ENCODE peak calls at places on chromosomes 13 and 19, in four cellular contexts. B is aorta, V is NCI-H146, O is EL. K is an unnamed sample.

GRCh38 chr19:6811906-6812305 is 39.4 kb downstream of the VAV1 start:
- DNase-seq in B (no peak), V (no peak), O (peak; percentile 72), K (peak; percentile 81)

GRCh38 chr13:59745395-59745788 is 418.3 kb downstream of the DIAPH3 start:
- DNase-seq in B (no peak), V (no peak), O (no peak), K (no peak)

GRCh38 chr19:6501740-6502648 is at the start of gene TUBB4A:
- DNase-seq in B (no peak), V (no peak), O (no peak), K (no peak)

GRCh38 chr19:43690444-43690843 is 20.5 kb upstream of the PLAUR start:
- DNase-seq in B (no peak), V (no peak), O (no peak), K (no peak)

GRCh38 chr13:20170931-20171330 is 10.1 kb upstream of the GJA3 start:
- DNase-seq in B (no peak), V (no peak), O (no peak), K (no peak)

GRCh38 chr19:55441692-55442321 is 1.3 kb downstream of the SHISA7 start:
- DNase-seq in B (no peak), V (peak; percentile 88), O (no peak), K (no peak)

GRCh38 chr13:51246411-51247298 is 24.5 kb downstream of the FAM124A start:
- DNase-seq in B (peak; percentile 72), V (peak; percentile 31), O (no peak), K (no peak)

GRCh38 chr19:49918089-49918488 is 10.9 kb upstream of the ATF5 start:
- DNase-seq in B (no peak), V (no peak), O (no peak), K (no peak)

GRCh38 chr13:98476106-98476505 is 100.8 kb downstream of the STK24 start:
- DNase-seq in B (no peak), V (peak; percentile 22), O (no peak), K (peak; percentile 53)

GRCh38 chr19:1512671-1513491 is at the start of gene ADAMTSL5:
- DNase-seq in B (no peak), V (no peak), O (peak; percentile 78), K (peak; percentile 84)

GRCh38 chr13:37127706-37128241 is 22.3 kb upstream of the CSNK1A1L start:
- DNase-seq in B (no peak), V (no peak), O (peak; percentile 57), K (no peak)

GRCh38 chr13:19927117-19927734 is 31.3 kb upstream of the ZMYM2 start:
- DNase-seq in B (no peak), V (peak; percentile 26), O (peak; percentile 18), K (no peak)

GRCh38 chr19:1774999-1775772 is 21.9 kb downstream of the ONECUT3 start:
- DNase-seq in B (no peak), V (no peak), O (peak; percentile 33), K (no peak)

GRCh38 chr13:82412749-82413148 is 1469.5 kb downstream of the SLITRK1 start:
- DNase-seq in B (no peak), V (no peak), O (no peak), K (no peak)

GRCh38 chr19:15241259-15241658 is 9.0 kb upstream of the EPHX3 start:
- DNase-seq in B (no peak), V (no peak), O (no peak), K (no peak)

GRCh38 chr13:91318886-91319285 is 28.6 kb upstream of the MIR17HG start:
- DNase-seq in B (no peak), V (no peak), O (no peak), K (no peak)

GRCh38 chr13:110942248-110942981 is 27.5 kb upstream of the ANKRD10 start:
- DNase-seq in B (no peak), V (no peak), O (peak; percentile 32), K (peak; percentile 47)

GRCh38 chr19:7393934-7394508 is 45.3 kb downstream of the ARHGEF18 start:
- DNase-seq in B (no peak), V (no peak), O (no peak), K (peak; percentile 36)

GRCh38 chr13:47459512-47459911 is 541.6 kb downstream of the SUCLA2 start:
- DNase-seq in B (no peak), V (no peak), O (peak; percentile 12), K (no peak)

GRCh38 chr19:17454579-17454978 is 6.1 kb upstream of the TMEM221 start:
- DNase-seq in B (no peak), V (peak; percentile 27), O (no peak), K (no peak)

GRCh38 chr13:54975676-54976075 is 1947.1 kb downstream of the OLFM4 start:
- DNase-seq in B (no peak), V (no peak), O (no peak), K (no peak)

GRCh38 chr13:51995677-51996551 is 15.3 kb downstream of the ATP7B start:
- DNase-seq in B (no peak), V (peak; percentile 37), O (no peak), K (no peak)

GRCh38 chr19:45638930-45639729 is at the start of gene EML2:
- DNase-seq in B (peak; percentile 86), V (peak; percentile 55), O (peak; percentile 51), K (peak; percentile 66)